ENCODE peak calls at places on chromosomes 12 and 14, in five cellular contexts. E is hepatocyte, A is SK-N-SH, M is fibroblast of lung, R is PC-3. S is an unnamed sample. For H3K4me1, the result is how much of the 10 kb centered on the place peaks cover.

GRCh38 chr12:29591140-29592020 is 93.9 kb upstream of the OVCH1 start:
- DNase-seq in E (peak), A (no peak), M (peak), R (no peak), S (no peak)

GRCh38 chr14:50082784-50083466 is 33.4 kb downstream of the VCPKMT start:
- DNase-seq in E (no peak), A (no peak), M (peak), R (no peak), S (no peak)

GRCh38 chr12:66863276-66863675 is 184.4 kb upstream of the GRIP1 start:
- DNase-seq in E (no peak), A (no peak), M (no peak), R (peak), S (peak)

GRCh38 chr12:125856899-125857298 is 791.7 kb downstream of the AACS start:
- DNase-seq in E (no peak), A (no peak), M (no peak), R (no peak), S (no peak)

GRCh38 chr14:46734287-46734686 is 82.7 kb upstream of the RPL10L start:
- DNase-seq in E (peak), A (no peak), M (no peak), R (peak), S (no peak)

GRCh38 chr12:130671556-130671955 is 44.5 kb downstream of the RIMBP2 start:
- DNase-seq in E (no peak), A (no peak), M (no peak), R (no peak), S (no peak)

GRCh38 chr14:31561155-31561846 is at the start of gene NUBPL:
- DNase-seq in E (peak), A (peak), M (peak), R (peak), S (peak)

GRCh38 chr14:93304771-93305170 is 28.1 kb downstream of the BTBD7 start:
- DNase-seq in E (peak), A (no peak), M (no peak), R (no peak), S (no peak)

GRCh38 chr12:57632369-57632897 is 568 bp downstream of the B4GALNT1 start:
- DNase-seq in E (peak), A (peak), M (no peak), R (peak), S (peak)

GRCh38 chr12:49017764-49018281 is 753 bp downstream of the PRKAG1 start:
- DNase-seq in E (peak), A (peak), M (no peak), R (peak), S (no peak)

GRCh38 chr14:59123975-59124374 is 64.5 kb upstream of the DAAM1 start:
- DNase-seq in E (peak), A (peak), M (peak), R (peak), S (no peak)

GRCh38 chr12:53048033-53048779 is 1.7 kb upstream of the TNS2 start:
- DNase-seq in E (peak), A (peak), M (no peak), R (peak), S (no peak)

GRCh38 chr12:9597365-9597764 is 10.4 kb downstream of the KLRB1 start:
- DNase-seq in E (no peak), A (no peak), M (no peak), R (no peak), S (no peak)

GRCh38 chr14:50318031-50318626 is 6.0 kb downstream of the DMAC2L start:
- DNase-seq in E (peak), A (peak), M (peak), R (peak), S (no peak)

GRCh38 chr14:104246401-104247335 is 108.3 kb downstream of the KIF26A start:
- DNase-seq in E (no peak), A (no peak), M (no peak), R (peak), S (no peak)

GRCh38 chr12:46693034-46693433 is 132.8 kb downstream of the SLC38A4 start:
- DNase-seq in E (no peak), A (no peak), M (no peak), R (no peak), S (no peak)

GRCh38 chr14:24072436-24072835 is 1.1 kb downstream of the CPNE6 start:
- DNase-seq in E (no peak), A (no peak), M (no peak), R (no peak), S (no peak)

GRCh38 chr12:3728686-3729085 is 24.2 kb downstream of the CRACR2A start:
- DNase-seq in E (no peak), A (no peak), M (no peak), R (no peak), S (no peak)

GRCh38 chr12:129109174-129110001 is 256.1 kb downstream of the GLT1D1 start:
- DNase-seq in E (no peak), A (no peak), M (no peak), R (no peak), S (no peak)

GRCh38 chr14:51448831-51449665 is 202.7 kb upstream of the FRMD6 start:
- DNase-seq in E (no peak), A (peak), M (peak), R (no peak), S (no peak)

GRCh38 chr12:58161773-58162172 is 220.4 kb downstream of the ATP23 start:
- DNase-seq in E (no peak), A (no peak), M (no peak), R (peak), S (no peak)

GRCh38 chr14:89650077-89650978 is 233.3 kb upstream of the FOXN3 start:
- DNase-seq in E (no peak), A (no peak), M (peak), R (no peak), S (no peak)

GRCh38 chr14:88871429-88871828 is 47.0 kb downstream of the TTC8 start:
- DNase-seq in E (no peak), A (no peak), M (no peak), R (no peak), S (no peak)

GRCh38 chr12:114679942-114680341 is 4.0 kb downstream of the TBX3 start:
- DNase-seq in E (no peak), A (no peak), M (no peak), R (peak), S (no peak)

GRCh38 chr12:48980953-48981756 is 3.0 kb downstream of the WNT1 start:
- DNase-seq in E (no peak), A (peak), M (no peak), R (no peak), S (no peak)

GRCh38 chr14:104036250-104036649 is 49.2 kb upstream of the ASPG start:
- DNase-seq in E (no peak), A (no peak), M (no peak), R (no peak), S (no peak)

GRCh38 chr14:87171161-87171560 is 821.8 kb downstream of the GALC start:
- DNase-seq in E (no peak), A (no peak), M (no peak), R (no peak), S (no peak)
- H2AFZ ChIP-seq in E (no peak), A (no peak), M (no peak), R (no peak), S (no peak)

DNA sequence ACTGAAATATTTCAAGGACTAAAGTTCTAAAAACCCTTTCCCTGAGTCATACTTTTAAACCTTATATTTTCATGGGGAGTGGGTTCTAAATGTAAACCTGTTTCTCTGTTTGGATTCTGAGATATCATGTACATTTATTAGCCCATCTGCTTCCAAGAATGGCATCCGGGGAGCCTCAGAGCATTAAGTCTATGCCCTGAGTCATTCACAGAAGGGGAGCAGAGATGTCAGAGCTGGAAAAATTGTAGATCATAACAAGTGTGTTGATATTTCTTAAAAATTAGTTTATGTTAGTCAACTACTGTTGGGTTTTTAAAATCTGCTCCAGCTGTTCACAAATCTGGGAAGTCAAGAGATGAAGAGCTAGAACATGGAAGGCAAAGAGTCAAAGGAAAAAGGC is 70.6 kb upstream of the FLRT2 start:
- DNase-seq in E (no peak), A (no peak), M (no peak), R (no peak), S (no peak)
- H3K4me1 ChIP-seq in E (under half), A (under half), M (under half), R (under half), S (under half)

GRCh38 chr12:93777249-93777648 is 100.1 kb downstream of the CRADD start:
- DNase-seq in E (no peak), A (no peak), M (peak), R (peak), S (no peak)
- H3K4me3 ChIP-seq in E (no peak), A (no peak), M (no peak), R (no peak), S (no peak)

GRCh38 chr12:69608114-69608513 is 2.6 kb downstream of the LRRC10 start:
- DNase-seq in E (no peak), A (no peak), M (no peak), R (no peak), S (no peak)

GRCh38 chr12:69610126-69610525 is 581 bp downstream of the LRRC10 start:
- DNase-seq in E (no peak), A (no peak), M (no peak), R (no peak), S (no peak)

GRCh38 chr12:69616025-69616424 is 5.3 kb upstream of the LRRC10 start:
- DNase-seq in E (no peak), A (no peak), M (no peak), R (no peak), S (no peak)

GRCh38 chr12:69610729-69611128 is at the start of gene LRRC10:
- DNase-seq in E (no peak), A (no peak), M (no peak), R (no peak), S (no peak)

GRCh38 chr12:69613351-69613750 is 2.6 kb upstream of the LRRC10 start:
- DNase-seq in E (no peak), A (no peak), M (no peak), R (no peak), S (no peak)
- H2AFZ ChIP-seq in E (no peak), A (no peak), M (no peak), R (no peak), S (no peak)

DNA sequence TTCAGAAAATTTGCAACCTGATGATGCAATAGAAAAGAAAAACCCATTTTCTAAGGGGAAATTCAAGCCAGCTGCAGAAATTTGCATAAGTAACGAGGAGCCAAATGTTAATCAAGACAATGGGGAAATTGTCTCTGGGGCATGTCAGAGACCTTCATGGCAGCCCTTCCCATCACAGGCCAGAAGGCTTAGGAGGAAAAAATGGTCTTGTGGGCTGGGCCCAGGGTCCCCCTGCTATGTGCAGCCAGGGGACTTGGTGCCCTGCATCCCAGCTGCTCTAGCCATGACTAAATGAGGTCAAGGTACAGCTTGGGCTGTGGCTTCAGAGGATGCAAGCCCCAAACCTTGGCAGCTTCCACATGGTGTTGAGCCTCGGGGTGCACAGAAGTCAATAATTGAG is 28.2 kb upstream of the AVPR1A start:
- DNase-seq in E (no peak), A (no peak), M (no peak), R (no peak), S (no peak)
- H3K4me1 ChIP-seq in E (under half), A (under half), M (under half), R (under half), S (under half)

GRCh38 chr14:77194706-77195105 is 13.1 kb downstream of the TMEM63C start:
- DNase-seq in E (no peak), A (no peak), M (no peak), R (no peak), S (no peak)
- H3K4me3 ChIP-seq in E (no peak), A (no peak), M (no peak), R (no peak), S (no peak)

GRCh38 chr12:102873077-102873476 is 44.0 kb downstream of the PAH start:
- DNase-seq in E (no peak), A (no peak), M (no peak), R (no peak), S (no peak)

GRCh38 chr12:102869571-102869970 is 47.5 kb downstream of the PAH start:
- DNase-seq in E (no peak), A (no peak), M (no peak), R (no peak), S (no peak)

GRCh38 chr12:102874819-102875218 is 42.2 kb downstream of the PAH start:
- DNase-seq in E (no peak), A (no peak), M (no peak), R (no peak), S (no peak)

GRCh38 chr12:102876883-102877282 is 40.2 kb downstream of the PAH start:
- DNase-seq in E (no peak), A (no peak), M (no peak), R (no peak), S (no peak)

DNA sequence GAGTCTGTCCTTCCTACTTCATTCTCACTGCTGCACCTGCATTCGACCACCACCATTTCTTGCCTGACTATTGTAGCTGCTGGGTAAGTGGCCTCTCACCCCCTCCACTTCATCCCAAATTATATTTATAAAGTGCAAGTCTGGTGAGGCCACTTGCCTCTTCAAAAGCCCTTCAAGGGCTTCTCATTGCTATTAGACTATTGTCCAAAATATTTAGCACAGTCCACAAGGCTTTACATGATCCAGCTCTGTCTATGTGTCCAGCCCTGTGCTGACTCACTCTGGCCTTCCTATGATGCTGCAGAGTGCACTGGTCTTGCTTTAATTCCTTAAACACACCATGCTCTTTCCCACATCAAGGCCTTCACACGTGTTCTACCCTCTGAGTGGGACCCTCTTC is 46.0 kb downstream of the PAH start:
- DNase-seq in E (no peak), A (no peak), M (no peak), R (no peak), S (no peak)
- H2AFZ ChIP-seq in E (no peak), A (no peak), M (no peak), R (no peak), S (no peak)

GRCh38 chr14:35289623-35290022 is 2.6 kb upstream of the PSMA6 start:
- DNase-seq in E (no peak), A (no peak), M (no peak), R (no peak), S (no peak)
- H3K4me1 ChIP-seq in E (under half), A (under half), M (under half), R (under half), S (under half)

DNA sequence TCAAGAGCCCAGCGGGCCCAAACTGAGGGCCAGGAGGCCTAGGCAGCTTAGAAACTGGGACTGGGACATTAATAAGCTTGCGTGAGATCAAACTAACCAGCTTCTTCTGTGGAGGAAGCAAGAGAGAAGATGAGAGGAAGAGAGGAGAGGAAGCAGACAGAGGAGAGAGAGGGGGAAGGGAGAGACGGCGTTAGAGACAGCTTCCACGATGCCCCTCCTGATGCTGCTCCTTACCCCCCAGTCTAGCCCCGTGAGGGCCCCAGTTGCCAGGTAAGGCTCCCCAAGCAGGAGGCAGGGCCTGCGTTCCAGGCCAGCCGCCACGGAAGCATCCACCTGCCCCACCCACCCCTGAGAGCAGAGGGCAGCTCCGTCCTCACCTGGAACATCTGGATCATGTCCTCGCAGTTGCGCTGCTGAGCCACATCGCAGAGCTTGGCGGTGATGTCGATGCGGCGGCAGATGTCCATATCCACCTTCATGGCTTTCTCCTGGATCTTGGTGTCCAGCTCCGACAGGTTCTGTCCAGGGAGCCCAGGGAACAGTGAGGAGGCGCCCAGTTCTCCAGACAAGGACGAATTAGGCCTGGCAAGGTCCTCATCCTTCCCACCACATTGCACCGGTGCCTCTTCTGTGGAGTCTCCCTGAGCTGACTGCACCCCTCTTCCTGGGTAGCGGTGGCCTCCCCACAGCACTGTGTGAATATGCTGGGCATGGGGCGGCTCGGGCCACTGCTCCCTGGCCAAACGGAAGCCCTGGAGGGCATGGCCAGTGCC is 6.3 kb downstream of the IFFO1 start:
- DNase-seq in E (no peak), A (no peak), M (no peak), R (no peak), S (no peak)
- H3K4me3 ChIP-seq in E (no peak), A (no peak), M (no peak), R (no peak), S (no peak)